ENCODE peak calls at places on chromosomes 4 and X, in ten cellular contexts. P is NCI-H1417 treated with DMSO at 0.1 percent for 48 hours; C is activated gamma-delta T cell treated with Interleukin-2 at 50 U/mL for 16 hours; Y is lung microvascular endothelial cell; D is kidney; K is ecto neural progenitor cell; I is stimulated activated CD4-positive, alpha-beta T cell treated with anti-CD3 and anti-CD28 coated beads, Interleukin-12 subunit alpha, Interleukin-12 subunit beta, amount 100 ng/mL, for 48 hours; J is activated CD8-positive, alpha-beta memory T cell treated with anti-CD3 and anti-CD28 coated beads, Interleukin-2, amount 50 U/mL, for 48 hours; N is CD8-positive, alpha-beta memory T cell; S is HTR-8/SVneo. M is an unnamed sample.

GRCh38 chr4:7630559-7631287 is 196.0 kb upstream of the PSAPL1 start:
- DNase-seq in S (peak; percentile 75), N (no peak), C (no peak), J (no peak), K (no peak), D (peak; percentile 23), Y (peak; percentile 90), P (no peak), I (no peak), M (no peak)

GRCh38 chr4:78581626-78582025 is 30.1 kb downstream of the ANXA3 start:
- DNase-seq in S (no peak), I (no peak), K (no peak), P (no peak), J (no peak), Y (no peak), C (no peak), N (no peak), D (no peak), M (no peak)

GRCh38 chr4:170089743-170090666 is at the start of gene AADAT:
- DNase-seq in K (peak; percentile 93), J (peak; percentile 61), I (no peak), P (peak; percentile 10), C (no peak), D (peak; percentile 91), S (peak; percentile 89), N (no peak), Y (peak; percentile 66), M (no peak)

GRCh38 chrX:9767375-9767774 is 1.7 kb upstream of the GPR143 start:
- DNase-seq in N (no peak), J (no peak), P (no peak), Y (peak; percentile 47), I (no peak), C (no peak), S (no peak), D (no peak), K (no peak), M (no peak)

GRCh38 chr4:121784975-121785374 is 16.1 kb upstream of the EXOSC9 start:
- DNase-seq in P (no peak), J (no peak), I (no peak), C (no peak), D (no peak), Y (peak; percentile 92), N (no peak), S (peak; percentile 69), K (no peak), M (no peak)

GRCh38 chr4:100106982-100107381 is 83.3 kb downstream of the DDIT4L start:
- DNase-seq in D (no peak), K (no peak), I (no peak), S (no peak), Y (no peak), C (peak; percentile 28), J (no peak), P (no peak), N (peak; percentile 54), M (peak; percentile 26)

GRCh38 chrX:47623540-47624027 is 3.9 kb upstream of the SYN1 start:
- DNase-seq in K (peak; percentile 82), D (peak; percentile 83), C (no peak), J (no peak), N (peak; percentile 62), P (peak; percentile 13), S (peak; percentile 78), Y (peak; percentile 80), I (no peak), M (peak; percentile 17)

GRCh38 chr4:109125084-109125483 is 177.4 kb downstream of the COL25A1 start:
- DNase-seq in J (no peak), I (no peak), C (no peak), D (no peak), K (no peak), N (no peak), Y (no peak), S (no peak), P (no peak), M (no peak)

GRCh38 chrX:97397371-97397770 is 513.7 kb downstream of the RPA4 start:
- DNase-seq in C (no peak), I (no peak), K (no peak), N (no peak), J (no peak), Y (no peak), D (no peak), P (no peak), S (no peak), M (no peak)

GRCh38 chr4:1500231-1500965 is 94.2 kb upstream of the NKX1-1 start:
- DNase-seq in P (no peak), S (no peak), I (no peak), J (no peak), N (no peak), C (no peak), D (peak; percentile 62), K (no peak), Y (no peak), M (no peak)

GRCh38 chrX:21940356-21940829 is at the start of gene SMS:
- DNase-seq in K (peak; percentile 65), Y (peak; percentile 69), C (peak; percentile 21), J (peak; percentile 77), D (peak; percentile 91), P (peak; percentile 14), S (peak; percentile 48), N (peak; percentile 32), I (peak; percentile 32), M (peak; percentile 24)

GRCh38 chr4:176320340-176320975 is 692 bp downstream of the SPCS3 start:
- DNase-seq in P (peak; percentile 12), I (peak; percentile 72), S (peak; percentile 73), J (peak; percentile 92), C (peak; percentile 85), N (peak; percentile 87), K (peak; percentile 79), Y (peak; percentile 92), D (peak; percentile 97), M (peak; percentile 88)

GRCh38 chr4:84279678-84280077 is 219.4 kb downstream of the NKX6-1 start:
- DNase-seq in C (no peak), I (no peak), D (no peak), S (no peak), J (no peak), P (no peak), Y (no peak), K (no peak), N (no peak), M (no peak)

GRCh38 chr4:2786794-2787229 is 6.1 kb upstream of the SH3BP2 start:
- DNase-seq in N (no peak), S (no peak), D (peak; percentile 75), K (no peak), C (no peak), Y (no peak), J (peak; percentile 71), I (no peak), P (no peak), M (no peak)

GRCh38 chr4:5808081-5808741 is 84.7 kb downstream of the CRMP1 start:
- DNase-seq in K (no peak), I (no peak), Y (peak; percentile 48), J (no peak), D (no peak), C (no peak), N (no peak), S (no peak), P (no peak), M (no peak)

GRCh38 chr4:149884046-149884445 is 68.4 kb upstream of the IQCM start:
- DNase-seq in N (no peak), S (no peak), C (no peak), K (no peak), P (no peak), Y (no peak), J (no peak), I (no peak), D (no peak), M (no peak)

GRCh38 chr4:173181769-173182374 is 13.3 kb downstream of the GALNT7 start:
- DNase-seq in K (no peak), S (no peak), D (no peak), Y (peak; percentile 60), N (no peak), C (no peak), I (no peak), P (no peak), J (no peak), M (no peak)

GRCh38 chr4:147840846-147841732 is 109.2 kb downstream of the ARHGAP10 start:
- DNase-seq in C (no peak), J (no peak), K (no peak), P (no peak), D (no peak), N (no peak), S (no peak), I (no peak), Y (peak; percentile 26), M (no peak)

GRCh38 chr4:183147191-183147590 is 48.1 kb downstream of the WWC2 start:
- DNase-seq in J (no peak), S (no peak), C (no peak), Y (no peak), I (no peak), K (no peak), P (no peak), N (no peak), D (no peak), M (no peak)

GRCh38 chr4:93731448-93731847 is 97.1 kb upstream of the ATOH1 start:
- DNase-seq in P (no peak), I (no peak), Y (no peak), K (no peak), N (no peak), J (no peak), C (no peak), D (no peak), S (peak; percentile 1), M (no peak)

GRCh38 chrX:100994352-100995281 is 25.1 kb downstream of the ARL13A start:
- DNase-seq in S (peak; percentile 10), J (peak; percentile 46), N (no peak), K (no peak), C (no peak), P (no peak), D (no peak), Y (peak; percentile 63), I (no peak), M (no peak)

GRCh38 chr4:9691221-9692065 is 90.0 kb upstream of the DRD5 start:
- DNase-seq in D (peak; percentile 99), Y (peak; percentile 83), J (peak; percentile 90), K (peak; percentile 97), I (peak; percentile 81), N (peak; percentile 86), P (peak; percentile 26), S (peak; percentile 90), C (peak; percentile 88), M (peak; percentile 89)

GRCh38 chrX:72121381-72121780 is 10.3 kb downstream of the RTL5 start:
- DNase-seq in S (peak; percentile 73), I (no peak), Y (peak; percentile 85), J (no peak), K (no peak), P (no peak), C (peak; percentile 52), D (peak; percentile 87), N (no peak), M (no peak)

GRCh38 chr4:69473699-69474098 is 22.0 kb downstream of the UGT2B4 start:
- DNase-seq in N (no peak), I (no peak), P (no peak), C (no peak), D (no peak), Y (no peak), S (no peak), K (no peak), J (no peak), M (no peak)

GRCh38 chrX:44872817-44873414 is at the start of gene KDM6A:
- DNase-seq in J (peak; percentile 93), Y (peak; percentile 98), K (peak; percentile 95), N (peak; percentile 99), P (peak; percentile 97), D (peak; percentile 100), C (peak; percentile 99), S (peak; percentile 86), I (peak; percentile 98), M (peak; percentile 92)

GRCh38 chrX:24870143-24870542 is 145.6 kb downstream of the ARX start:
- DNase-seq in D (no peak), N (no peak), C (no peak), I (no peak), S (peak; percentile 5), P (no peak), K (no peak), J (no peak), Y (peak; percentile 1), M (no peak)

GRCh38 chrX:68261060-68261672 is 172.1 kb downstream of the OPHN1 start:
- DNase-seq in S (no peak), N (no peak), J (no peak), I (no peak), Y (no peak), D (no peak), C (no peak), P (no peak), K (no peak), M (no peak)

GRCh38 chr4:41796545-41797210 is 48.2 kb upstream of the PHOX2B start:
- DNase-seq in Y (no peak), I (no peak), P (no peak), N (no peak), K (peak; percentile 59), C (no peak), J (no peak), S (no peak), D (no peak), M (no peak)

M was measured in activated T-helper 2 cell treated with anti-CD3 and anti-CD28 coated beads, Interferon-gamma antibody, Interleukin-2, Interleukin-4, amounts not matched to agents 10 μg/mL and 5 μg/mL and 100 μg/mL, durations not matched to agents 14 hours and 24 hours and 36 hours.